ENCODE peak calls at places on chromosomes 1 and 21, in four cellular contexts. One of them, this sample, is unnamed.
A peak's percentile ranks its signal among the peaks of the same experiment; 100 is the strongest.

GRCh38 chr1:2499986-2500596 is 24.0 kb downstream of the PLCH2 start:
- DNase-seq in HepG2: no peak
- DNase-seq in GM12878: no peak
- DNase-seq in K562: no peak
- DNase-seq in this sample: no peak

GRCh38 chr21:34363733-34364132 is at the start of gene KCNE2:
- DNase-seq in K562: no peak
- DNase-seq in HepG2: no peak
- DNase-seq in GM12878: no peak
- DNase-seq in this sample: no peak

GRCh38 chr1:55428944-55429931 is 214.1 kb upstream of the USP24 start:
- DNase-seq in HepG2: peak; percentile 100
- DNase-seq in K562: peak; percentile 27
- DNase-seq in GM12878: no peak
- DNase-seq in this sample: peak; percentile 95

GRCh38 chr1:43286115-43286514 is 734 bp upstream of the C1orf210 start:
- DNase-seq in GM12878: no peak
- DNase-seq in HepG2: no peak
- DNase-seq in K562: no peak
- DNase-seq in this sample: no peak

GRCh38 chr1:162906485-162906884 is 45.5 kb upstream of the CCDC190 start:
- DNase-seq in GM12878: no peak
- DNase-seq in K562: no peak
- DNase-seq in HepG2: no peak
- DNase-seq in this sample: no peak

GRCh38 chr21:42496839-42497202 is 797 bp upstream of the RSPH1 start:
- DNase-seq in HepG2: no peak
- DNase-seq in GM12878: no peak
- DNase-seq in K562: no peak
- DNase-seq in this sample: no peak

GRCh38 chr21:42677339-42678117 is 24.1 kb downstream of the PDE9A start:
- DNase-seq in GM12878: no peak
- DNase-seq in K562: peak; percentile 30
- DNase-seq in HepG2: no peak
- DNase-seq in this sample: no peak

GRCh38 chr1:209106237-209106741 is 477.2 kb upstream of the CAMK1G start:
- DNase-seq in K562: no peak
- DNase-seq in HepG2: no peak
- DNase-seq in GM12878: no peak
- DNase-seq in this sample: no peak

GRCh38 chr1:210558302-210558701 is 229.6 kb downstream of the HHAT start:
- DNase-seq in HepG2: no peak
- DNase-seq in K562: peak; percentile 75
- DNase-seq in GM12878: no peak
- DNase-seq in this sample: no peak

GRCh38 chr1:167689569-167689925 is 32.2 kb upstream of the MPZL1 start:
- DNase-seq in HepG2: peak; percentile 20
- DNase-seq in GM12878: no peak
- DNase-seq in K562: no peak
- DNase-seq in this sample: no peak

GRCh38 chr1:68128157-68128556 is 77.7 kb upstream of the DIRAS3 start:
- DNase-seq in GM12878: peak; percentile 5
- DNase-seq in K562: peak; percentile 7
- DNase-seq in HepG2: peak; percentile 31
- DNase-seq in this sample: no peak

GRCh38 chr1:28926629-28927441 is 12.5 kb downstream of the EPB41 start:
- DNase-seq in HepG2: peak; percentile 80
- DNase-seq in GM12878: peak; percentile 91
- DNase-seq in K562: peak; percentile 91
- DNase-seq in this sample: no peak

GRCh38 chr1:20732071-20732587 is 374 bp downstream of the SH2D5 start:
- DNase-seq in K562: no peak
- DNase-seq in HepG2: peak; percentile 25
- DNase-seq in GM12878: no peak
- DNase-seq in this sample: peak; percentile 69

GRCh38 chr1:66274634-66275033 is 259.3 kb upstream of the SGIP1 start:
- DNase-seq in HepG2: no peak
- DNase-seq in K562: no peak
- DNase-seq in GM12878: no peak
- DNase-seq in this sample: no peak

GRCh38 chr1:206556748-206557635 is 49.7 kb downstream of the RASSF5 start:
- DNase-seq in GM12878: no peak
- DNase-seq in HepG2: no peak
- DNase-seq in K562: peak; percentile 89
- DNase-seq in this sample: peak; percentile 51

GRCh38 chr1:174740248-174740990 is 259.3 kb upstream of the CACYBP start:
- DNase-seq in GM12878: no peak
- DNase-seq in HepG2: peak; percentile 7
- DNase-seq in K562: no peak
- DNase-seq in this sample: no peak

GRCh38 chr21:34877485-34878128 is 171.5 kb downstream of the RUNX1 start:
- DNase-seq in GM12878: no peak
- DNase-seq in K562: no peak
- DNase-seq in HepG2: no peak
- DNase-seq in this sample: no peak

GRCh38 chr1:200038987-200039848 is 11.7 kb downstream of the NR5A2 start:
- DNase-seq in K562: no peak
- DNase-seq in GM12878: no peak
- DNase-seq in HepG2: no peak
- DNase-seq in this sample: peak; percentile 41

GRCh38 chr21:31604591-31605190 is 54.8 kb upstream of the SOD1 start:
- DNase-seq in HepG2: peak; percentile 41
- DNase-seq in K562: peak; percentile 84
- DNase-seq in GM12878: peak; percentile 19
- DNase-seq in this sample: peak; percentile 42

GRCh38 chr1:41330588-41331545 is 30.4 kb upstream of the FOXO6 start:
- DNase-seq in K562: peak; percentile 55
- DNase-seq in GM12878: no peak
- DNase-seq in HepG2: no peak
- DNase-seq in this sample: no peak

GRCh38 chr1:90339822-90340221 is 344.9 kb downstream of the ZNF326 start:
- DNase-seq in HepG2: no peak
- DNase-seq in GM12878: no peak
- DNase-seq in K562: no peak
- DNase-seq in this sample: no peak

DNA sequence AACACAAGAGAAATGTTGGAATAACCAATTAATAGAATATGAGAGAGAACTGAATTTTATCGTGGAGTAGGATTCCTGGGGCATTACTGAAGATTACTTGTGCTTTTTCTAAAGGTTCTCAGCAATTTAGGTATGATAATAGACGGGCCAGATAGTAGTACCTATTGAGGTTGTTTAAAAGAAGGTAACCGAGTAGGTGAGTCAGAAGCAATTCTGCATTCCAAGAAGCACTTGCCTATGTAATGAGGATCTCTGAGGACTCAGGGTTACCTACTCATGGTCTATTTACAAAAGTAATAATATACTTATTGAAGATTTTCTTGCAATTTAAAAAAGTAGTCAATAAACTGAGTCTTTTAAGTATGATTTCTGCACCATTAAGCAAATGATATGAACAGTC is 1469.8 kb downstream of the BRINP3 start:
- DNase-seq in K562: no peak
- DNase-seq in HepG2: no peak
- DNase-seq in GM12878: no peak
- DNase-seq in this sample: no peak
- TF ChIP-seq JUNB in K562: no peak
- TF ChIP-seq JUNB in HepG2: no peak
- TF ChIP-seq JUNB in GM12878: no peak
- TF ChIP-seq JUNB in this sample: no peak

GRCh38 chr1:83985048-83985447 is 13.9 kb downstream of the TTLL7 start:
- DNase-seq in K562: no peak
- DNase-seq in HepG2: no peak
- DNase-seq in GM12878: no peak
- DNase-seq in this sample: no peak
- TF ChIP-seq SMC3 in K562: no peak
- TF ChIP-seq SMC3 in HepG2: no peak
- TF ChIP-seq SMC3 in GM12878: no peak
- TF ChIP-seq SMC3 in this sample: no peak

DNA sequence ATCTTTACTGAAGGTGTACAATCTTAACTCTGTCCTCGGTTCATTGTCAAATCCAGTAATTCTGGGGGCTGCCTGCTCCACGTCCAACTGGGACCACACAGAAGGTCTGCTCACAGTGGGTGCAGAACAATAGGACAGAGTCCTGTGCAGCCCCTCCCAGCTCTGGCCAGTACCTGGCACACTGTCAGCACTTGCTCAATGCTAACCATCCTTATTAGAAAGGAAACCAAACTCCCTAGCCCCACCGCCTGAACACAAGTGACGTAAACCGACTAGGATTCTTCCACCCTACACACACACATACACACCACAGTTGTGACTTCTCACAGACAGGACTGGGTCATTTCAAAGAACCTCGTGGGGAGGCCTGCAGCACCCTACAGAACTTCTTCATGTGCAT is 5.2 kb downstream of the BCAR3 start:
- DNase-seq in GM12878: no peak
- DNase-seq in K562: no peak
- DNase-seq in HepG2: no peak
- DNase-seq in this sample: no peak
- H3K4me1 ChIP-seq in GM12878: peaks cover 6% of the 10 kb centered on the region
- H3K4me1 ChIP-seq in K562: peaks cover 22% of the 10 kb centered on the region
- H3K4me1 ChIP-seq in HepG2: peaks cover 85% of the 10 kb centered on the region
- H3K4me1 ChIP-seq in this sample: peaks cover 89% of the 10 kb centered on the region

DNA sequence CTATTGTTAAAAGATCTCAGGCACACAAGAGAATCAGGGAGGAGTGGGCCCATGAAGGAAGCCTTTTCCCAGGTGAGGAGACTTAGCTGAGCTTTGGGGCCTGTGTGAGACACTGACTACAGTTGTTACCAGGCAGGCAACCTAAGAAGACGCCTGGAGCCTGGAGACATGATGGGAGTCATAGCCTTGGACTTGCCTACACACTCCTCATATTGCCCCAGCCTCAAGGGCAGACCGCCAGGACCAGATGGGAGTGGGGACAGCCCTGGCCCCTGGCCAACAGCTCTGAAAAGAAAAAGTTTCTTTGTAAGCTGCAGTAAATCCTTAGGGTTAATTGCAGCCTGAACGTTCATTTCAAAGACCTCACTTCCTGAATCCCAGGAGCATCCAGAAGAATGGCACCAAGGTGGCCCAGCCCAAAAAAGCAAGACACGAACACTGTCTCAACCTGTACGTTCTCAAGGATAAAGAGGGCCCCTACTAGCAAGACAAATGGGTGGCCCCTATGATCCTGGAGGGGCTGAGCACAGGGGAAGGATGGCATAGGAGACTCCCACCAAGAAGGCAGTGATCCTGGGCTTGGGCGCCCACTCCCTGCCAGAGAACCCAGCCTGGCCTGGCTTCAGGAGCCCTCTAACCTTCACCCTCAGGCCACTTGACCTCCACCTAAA is 33.2 kb upstream of the BTG2 start:
- DNase-seq in HepG2: no peak
- DNase-seq in GM12878: no peak
- DNase-seq in K562: no peak
- DNase-seq in this sample: no peak
- TF ChIP-seq JUNB in HepG2: no peak
- TF ChIP-seq JUNB in GM12878: no peak
- TF ChIP-seq JUNB in K562: no peak
- TF ChIP-seq JUNB in this sample: no peak

GRCh38 chr1:185342017-185342416 is 25.0 kb upstream of the IVNS1ABP start:
- DNase-seq in K562: no peak
- DNase-seq in GM12878: no peak
- DNase-seq in HepG2: no peak
- DNase-seq in this sample: no peak

GRCh38 chr1:185341196-185341781 is 24.2 kb upstream of the IVNS1ABP start:
- DNase-seq in K562: no peak
- DNase-seq in GM12878: no peak
- DNase-seq in HepG2: no peak
- DNase-seq in this sample: no peak

GRCh38 chr1:185342672-185343259 is 25.7 kb upstream of the IVNS1ABP start:
- DNase-seq in HepG2: peak; percentile 73
- DNase-seq in K562: no peak
- DNase-seq in GM12878: no peak
- DNase-seq in this sample: no peak

GRCh38 chr1:185337221-185337620 is 20.2 kb upstream of the IVNS1ABP start:
- DNase-seq in K562: no peak
- DNase-seq in GM12878: no peak
- DNase-seq in HepG2: no peak
- DNase-seq in this sample: no peak

DNA sequence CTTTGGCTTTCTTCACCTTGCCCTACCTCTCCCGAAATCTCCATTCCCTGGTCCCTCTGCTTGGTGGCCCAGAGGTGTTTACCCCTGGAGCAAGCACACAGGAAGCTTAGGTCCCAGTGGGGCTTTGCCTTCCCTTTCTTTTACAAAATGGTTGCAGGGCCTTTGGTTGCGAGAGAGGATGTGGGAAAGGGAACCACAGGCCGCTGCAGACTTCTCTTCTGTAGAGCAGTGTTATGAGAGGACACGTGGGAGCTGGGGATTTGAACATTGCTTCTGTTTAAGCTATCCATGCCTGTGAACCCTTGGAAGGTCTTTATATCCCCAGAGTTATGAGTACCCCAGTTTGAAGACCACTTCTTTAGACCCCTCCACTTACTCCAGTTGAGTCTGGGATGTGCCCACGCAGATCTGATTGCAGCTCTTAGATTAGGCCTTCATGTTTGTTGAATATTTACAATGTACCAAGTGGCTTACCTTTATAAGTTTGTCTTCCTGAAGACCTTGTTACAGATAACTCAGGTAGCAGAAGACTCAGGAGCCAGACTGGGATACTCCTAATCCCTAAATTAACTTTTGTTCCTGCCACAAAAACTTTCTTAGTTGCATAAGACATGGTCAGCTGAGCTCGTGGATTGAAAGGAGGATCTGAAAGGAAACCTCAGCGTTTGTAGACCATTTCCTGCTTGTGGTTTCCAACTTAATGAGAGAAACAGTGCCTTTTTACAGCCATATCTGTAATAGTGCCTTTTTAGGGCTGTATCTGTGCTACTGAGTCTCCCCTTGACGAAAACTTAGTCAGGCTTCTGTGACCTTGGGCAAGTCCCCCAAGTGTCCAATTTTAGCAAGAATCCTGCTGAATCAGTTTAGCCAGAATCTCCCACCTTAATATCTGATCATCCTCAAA is 21.9 kb upstream of the IVNS1ABP start:
- DNase-seq in HepG2: no peak
- DNase-seq in GM12878: peak; percentile 86
- DNase-seq in K562: no peak
- DNase-seq in this sample: no peak
- TF ChIP-seq SMC3 in HepG2: no peak
- TF ChIP-seq SMC3 in GM12878: peak; percentile 21
- TF ChIP-seq SMC3 in K562: no peak
- TF ChIP-seq SMC3 in this sample: no peak

GRCh38 chr1:23556661-23557470 is 2.4 kb downstream of the ID3 start:
- DNase-seq in K562: no peak
- DNase-seq in GM12878: no peak
- DNase-seq in HepG2: peak; percentile 75
- DNase-seq in this sample: peak; percentile 65
- H3K4me1 ChIP-seq in K562: peaks cover 67% of the 10 kb centered on the region
- H3K4me1 ChIP-seq in GM12878: peaks cover 46% of the 10 kb centered on the region
- H3K4me1 ChIP-seq in HepG2: peaks cover 75% of the 10 kb centered on the region
- H3K4me1 ChIP-seq in this sample: peaks cover 56% of the 10 kb centered on the region

This sample was measured in A549.